ENCODE peak calls at places on chromosomes 12 and 14, in five cellular contexts. K, G, O, D and Z are unnamed samples.

GRCh38 chr14:49879683-49880204 is 13.1 kb upstream of the ARF6 start:
- DNase-seq in O (peak), K (peak), D (peak), G (no peak), Z (peak)

GRCh38 chr14:55111122-55111705 is 17.8 kb upstream of the LGALS3 start:
- DNase-seq in G (peak), O (no peak), D (no peak), K (no peak), Z (no peak)

GRCh38 chr14:105448706-105449111 is 25.9 kb upstream of the CRIP2 start:
- DNase-seq in O (peak), G (no peak), K (peak), D (peak), Z (peak)

GRCh38 chr12:98439471-98440164 is 75.8 kb upstream of the TMPO start:
- DNase-seq in O (no peak), G (no peak), K (no peak), D (no peak), Z (no peak)

GRCh38 chr14:97071177-97071576 is 274.0 kb downstream of the VRK1 start:
- DNase-seq in O (no peak), G (no peak), D (no peak), K (no peak), Z (no peak)

GRCh38 chr12:26402648-26403047 is 207.3 kb downstream of the SSPN start:
- DNase-seq in O (no peak), D (no peak), K (peak), G (no peak), Z (peak)

GRCh38 chr14:101065696-101066694 is 162.5 kb upstream of the RTL1 start:
- DNase-seq in K (no peak), O (no peak), D (no peak), G (no peak), Z (no peak)

GRCh38 chr14:93219103-93219726 is 12.2 kb downstream of the UBR7 start:
- DNase-seq in O (peak), K (peak), D (peak), G (no peak), Z (peak)